ENCODE peak calls at places on chromosome X, in four cellular contexts. One of them, this sample, is unnamed.

GRCh38 chrX:123648028-123648810 is 84.6 kb downstream of the THOC2 start:
- DNase-seq in AG04449: peak; percentile 9
- DNase-seq in tibial artery: no peak
- DNase-seq in brain microvascular endothelial cell: peak; percentile 65
- DNase-seq in this sample: peak; percentile 18

GRCh38 chrX:39253551-39253950 is 452.3 kb downstream of the MID1IP1 start:
- DNase-seq in tibial artery: no peak
- DNase-seq in AG04449: no peak
- DNase-seq in brain microvascular endothelial cell: no peak
- DNase-seq in this sample: no peak

GRCh38 chrX:53227224-53227765 is 2.3 kb upstream of the KDM5C start:
- DNase-seq in tibial artery: no peak
- DNase-seq in AG04449: no peak
- DNase-seq in brain microvascular endothelial cell: no peak
- DNase-seq in this sample: no peak

GRCh38 chrX:128436397-128437103 is 384.3 kb upstream of the ACTRT1 start:
- DNase-seq in tibial artery: no peak
- DNase-seq in AG04449: no peak
- DNase-seq in brain microvascular endothelial cell: no peak
- DNase-seq in this sample: no peak

GRCh38 chrX:94752434-94753169 is 1078.6 kb downstream of the FAM133A start:
- DNase-seq in brain microvascular endothelial cell: no peak
- DNase-seq in AG04449: no peak
- DNase-seq in tibial artery: no peak
- DNase-seq in this sample: no peak

GRCh38 chrX:146863566-146863965 is 49.0 kb upstream of the CXorf51A start:
- DNase-seq in tibial artery: no peak
- DNase-seq in brain microvascular endothelial cell: peak; percentile 1
- DNase-seq in AG04449: no peak
- DNase-seq in this sample: peak; percentile 2

GRCh38 chrX:41931591-41931990 is 8.2 kb upstream of the CASK start:
- DNase-seq in AG04449: no peak
- DNase-seq in tibial artery: no peak
- DNase-seq in brain microvascular endothelial cell: no peak
- DNase-seq in this sample: no peak

GRCh38 chrX:38095971-38096529 is 89.7 kb downstream of the SYTL5 start:
- DNase-seq in AG04449: no peak
- DNase-seq in tibial artery: no peak
- DNase-seq in brain microvascular endothelial cell: peak; percentile 5
- DNase-seq in this sample: no peak

GRCh38 chrX:144006811-144007210 is 122.9 kb downstream of the UBE2NL start:
- DNase-seq in brain microvascular endothelial cell: no peak
- DNase-seq in tibial artery: no peak
- DNase-seq in AG04449: no peak
- DNase-seq in this sample: peak; percentile 38

GRCh38 chrX:55451990-55452824 is at the start of gene MAGEH1:
- DNase-seq in AG04449: peak; percentile 23
- DNase-seq in tibial artery: peak; percentile 85
- DNase-seq in brain microvascular endothelial cell: peak; percentile 75
- DNase-seq in this sample: peak; percentile 53

GRCh38 chrX:143664302-143664701 is 28.4 kb upstream of the SLITRK4 start:
- DNase-seq in brain microvascular endothelial cell: peak; percentile 1
- DNase-seq in tibial artery: no peak
- DNase-seq in AG04449: no peak
- DNase-seq in this sample: no peak

GRCh38 chrX:47579537-47579936 is 2.7 kb upstream of the TIMP1 start:
- DNase-seq in brain microvascular endothelial cell: peak; percentile 74
- DNase-seq in tibial artery: no peak
- DNase-seq in AG04449: no peak
- DNase-seq in this sample: peak; percentile 60

GRCh38 chrX:120136128-120136527 is 20.4 kb upstream of the RHOXF1 start:
- DNase-seq in tibial artery: no peak
- DNase-seq in AG04449: no peak
- DNase-seq in brain microvascular endothelial cell: no peak
- DNase-seq in this sample: no peak

GRCh38 chrX:10356979-10357378 is 200.2 kb downstream of the CLCN4 start:
- DNase-seq in AG04449: no peak
- DNase-seq in brain microvascular endothelial cell: peak; percentile 15
- DNase-seq in tibial artery: no peak
- DNase-seq in this sample: no peak

GRCh38 chrX:19332983-19333382 is 10.7 kb upstream of the PDHA1 start:
- DNase-seq in AG04449: no peak
- DNase-seq in brain microvascular endothelial cell: no peak
- DNase-seq in tibial artery: no peak
- DNase-seq in this sample: no peak

GRCh38 chrX:153878969-153879653 is 6.9 kb downstream of the L1CAM start:
- DNase-seq in brain microvascular endothelial cell: no peak
- DNase-seq in AG04449: no peak
- DNase-seq in tibial artery: no peak
- DNase-seq in this sample: no peak

GRCh38 chrX:71911731-71912050 is 1.0 kb downstream of the NHSL2 start:
- DNase-seq in AG04449: no peak
- DNase-seq in tibial artery: no peak
- DNase-seq in brain microvascular endothelial cell: no peak
- DNase-seq in this sample: no peak

GRCh38 chrX:71912156-71912555 is 1.5 kb downstream of the NHSL2 start:
- DNase-seq in brain microvascular endothelial cell: no peak
- DNase-seq in tibial artery: no peak
- DNase-seq in AG04449: no peak
- DNase-seq in this sample: no peak

GRCh38 chrX:71910526-71911022 is at the start of gene NHSL2:
- DNase-seq in tibial artery: peak; percentile 32
- DNase-seq in AG04449: no peak
- DNase-seq in brain microvascular endothelial cell: no peak
- DNase-seq in this sample: no peak

GRCh38 chrX:71909956-71910355 is 689 bp upstream of the NHSL2 start:
- DNase-seq in AG04449: no peak
- DNase-seq in tibial artery: peak; percentile 27
- DNase-seq in brain microvascular endothelial cell: no peak
- DNase-seq in this sample: no peak

DNA sequence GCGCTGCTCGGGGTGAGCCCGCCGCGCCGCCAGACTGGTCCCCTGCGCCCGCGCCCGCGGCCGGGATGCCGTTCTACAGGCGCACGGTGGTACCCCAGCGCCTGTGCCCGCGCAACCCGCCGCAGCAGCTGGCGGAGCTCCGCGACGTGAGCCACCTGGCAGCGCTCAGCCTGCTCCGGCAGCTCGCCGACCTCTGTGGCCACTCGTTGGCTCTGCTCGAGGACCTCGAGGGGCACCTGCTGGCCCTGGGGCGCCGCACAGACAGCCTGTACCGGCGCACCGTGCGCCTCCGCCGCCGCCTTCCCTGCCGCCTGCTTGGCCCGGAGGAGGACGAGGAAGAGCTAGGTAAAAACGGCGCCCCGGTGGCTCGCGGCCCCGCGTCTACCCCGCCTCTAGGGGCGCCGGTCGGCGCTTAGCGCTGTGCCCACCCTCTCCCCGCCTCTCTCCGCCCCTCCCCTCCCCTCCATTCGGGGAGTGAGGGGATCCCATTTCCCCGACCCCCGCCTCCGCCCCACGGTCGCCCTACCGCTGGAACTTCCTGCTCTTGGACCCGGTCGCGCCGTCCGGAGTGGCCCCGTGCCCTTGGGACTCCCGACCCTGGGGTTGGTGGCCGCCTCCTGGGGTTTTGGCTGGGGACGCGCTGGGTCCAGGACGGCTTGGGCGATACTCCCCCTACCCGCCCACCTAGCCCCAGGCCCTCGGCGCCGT is 532 bp downstream of the NHSL2 start:
- DNase-seq in tibial artery: no peak
- DNase-seq in AG04449: no peak
- DNase-seq in brain microvascular endothelial cell: no peak
- DNase-seq in this sample: no peak
- H3K4me3 ChIP-seq in tibial artery: peak overlapping the region; percentile 50
- H3K4me3 ChIP-seq in AG04449: peak overlapping the region; percentile 44
- H3K4me3 ChIP-seq in brain microvascular endothelial cell: peak overlapping the region; percentile 53
- H3K4me3 ChIP-seq in this sample: peak overlapping the region; percentile 56

DNA sequence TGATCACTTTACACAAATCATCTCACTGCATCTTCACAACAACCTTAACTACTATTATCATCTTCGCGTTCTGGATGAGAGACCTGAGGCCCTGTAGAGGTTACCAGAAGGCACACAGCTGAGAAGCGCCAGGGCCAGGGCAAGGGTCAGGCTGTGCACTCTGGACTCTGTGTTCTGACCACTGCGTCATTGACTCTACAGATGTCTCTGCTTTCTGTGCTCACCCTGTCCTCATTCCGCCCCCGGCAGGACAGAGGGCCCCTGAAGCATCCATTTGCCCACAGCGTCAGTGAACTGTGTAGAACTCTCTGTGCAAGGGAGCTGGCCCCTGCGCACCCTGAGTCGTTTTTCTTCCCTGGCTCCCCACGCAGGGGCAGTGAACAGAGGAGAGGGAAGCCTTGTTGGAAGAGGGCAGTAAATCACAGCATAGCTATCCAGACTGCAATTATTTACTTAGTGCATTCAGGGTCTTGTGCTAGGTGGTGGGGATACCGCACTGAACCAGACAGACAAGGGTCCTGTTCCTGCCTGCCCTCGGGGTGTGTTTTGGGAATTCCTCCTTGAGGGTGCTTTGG is 6.1 kb upstream of the WAS start:
- DNase-seq in brain microvascular endothelial cell: no peak
- DNase-seq in AG04449: no peak
- DNase-seq in tibial artery: no peak
- DNase-seq in this sample: no peak
- H3K4me3 ChIP-seq in brain microvascular endothelial cell: peak overlapping the region; percentile 74
- H3K4me3 ChIP-seq in AG04449: peak overlapping the region; percentile 67
- H3K4me3 ChIP-seq in tibial artery: peak overlapping the region; percentile 83
- H3K4me3 ChIP-seq in this sample: peak overlapping the region; percentile 67

GRCh38 chrX:14095702-14096101 is 66.0 kb upstream of the GEMIN8 start:
- DNase-seq in brain microvascular endothelial cell: peak; percentile 38
- DNase-seq in tibial artery: peak; percentile 20
- DNase-seq in AG04449: no peak
- DNase-seq in this sample: no peak
- H3K4me3 ChIP-seq in brain microvascular endothelial cell: no peak overlapping the region
- H3K4me3 ChIP-seq in tibial artery: no peak overlapping the region
- H3K4me3 ChIP-seq in AG04449: no peak overlapping the region
- H3K4me3 ChIP-seq in this sample: no peak overlapping the region

DNA sequence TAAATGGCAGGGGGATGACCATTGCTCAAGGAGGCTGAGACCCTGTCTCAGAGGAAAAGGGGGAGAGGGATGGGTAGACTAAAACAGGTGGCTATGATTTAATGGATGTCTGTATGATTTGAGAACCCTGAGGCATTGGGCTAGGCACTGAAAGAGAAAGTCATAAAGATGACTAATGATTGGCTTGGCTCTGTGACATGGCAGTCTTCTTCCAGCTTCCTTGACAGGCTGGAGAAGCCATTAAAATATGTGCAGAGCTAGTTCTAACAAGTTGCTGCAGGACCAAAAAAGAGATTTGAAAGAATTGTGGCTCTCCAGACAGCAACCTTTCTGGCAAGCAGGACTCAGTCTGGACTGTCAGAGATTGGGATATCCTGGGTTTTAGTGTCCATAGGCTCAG is 53.6 kb downstream of the AMER1 start:
- DNase-seq in AG04449: no peak
- DNase-seq in brain microvascular endothelial cell: no peak
- DNase-seq in tibial artery: no peak
- DNase-seq in this sample: no peak
- H3K4me3 ChIP-seq in AG04449: no peak overlapping the region
- H3K4me3 ChIP-seq in brain microvascular endothelial cell: no peak overlapping the region
- H3K4me3 ChIP-seq in tibial artery: no peak overlapping the region
- H3K4me3 ChIP-seq in this sample: no peak overlapping the region

GRCh38 chrX:136205882-136206281 is 45.3 kb downstream of the MAP7D3 start:
- DNase-seq in brain microvascular endothelial cell: no peak
- DNase-seq in tibial artery: no peak
- DNase-seq in AG04449: no peak
- DNase-seq in this sample: no peak
- H3K4me3 ChIP-seq in brain microvascular endothelial cell: no peak overlapping the region
- H3K4me3 ChIP-seq in tibial artery: peak overlapping the region; percentile 29
- H3K4me3 ChIP-seq in AG04449: no peak overlapping the region
- H3K4me3 ChIP-seq in this sample: no peak overlapping the region

GRCh38 chrX:131764224-131764623 is 220.3 kb downstream of the OR13H1 start:
- DNase-seq in tibial artery: no peak
- DNase-seq in brain microvascular endothelial cell: no peak
- DNase-seq in AG04449: no peak
- DNase-seq in this sample: no peak
- H3K4me3 ChIP-seq in tibial artery: no peak overlapping the region
- H3K4me3 ChIP-seq in brain microvascular endothelial cell: peak overlapping the region; percentile 40
- H3K4me3 ChIP-seq in AG04449: no peak overlapping the region
- H3K4me3 ChIP-seq in this sample: no peak overlapping the region